ENCODE peak calls at places on chromosomes 11 and 22, in four cellular contexts. D, J, M and E are unnamed samples.

GRCh38 chr11:130037881-130038601 is 31.7 kb upstream of the APLP2 start:
- DNase-seq in D (no peak), J (no peak), M (no peak), E (no peak)

GRCh38 chr11:46345131-46345597 is 2.1 kb upstream of the DGKZ start:
- DNase-seq in M (no peak), J (no peak), D (no peak), E (peak; percentile 74)

GRCh38 chr11:24855951-24856350 is 359.1 kb downstream of the LUZP2 start:
- DNase-seq in D (no peak), M (no peak), J (no peak), E (no peak)

GRCh38 chr11:72162891-72163492 is 27.5 kb downstream of the FOLR3 start:
- DNase-seq in D (no peak), J (no peak), M (no peak), E (no peak)

GRCh38 chr22:29167032-29167911 is 38.4 kb upstream of the EMID1 start:
- DNase-seq in J (no peak), D (no peak), M (no peak), E (peak; percentile 87)

GRCh38 chr11:121841487-121842167 is 274.4 kb downstream of the BLID start:
- DNase-seq in J (no peak), M (peak; percentile 95), D (no peak), E (no peak)

GRCh38 chr11:121321614-121322243 is 29.2 kb downstream of the SC5D start:
- DNase-seq in D (no peak), J (no peak), M (no peak), E (peak; percentile 37)

GRCh38 chr11:109077340-109077927 is 344.6 kb upstream of the C11orf87 start:
- DNase-seq in D (no peak), J (no peak), M (no peak), E (no peak)

GRCh38 chr11:126355926-126356897 is 726 bp downstream of the ST3GAL4 start:
- DNase-seq in J (peak; percentile 58), M (no peak), D (no peak), E (no peak)

GRCh38 chr22:36377022-36377631 is 10.6 kb downstream of the MYH9 start:
- DNase-seq in J (no peak), D (no peak), M (no peak), E (peak; percentile 74)

GRCh38 chr22:49889071-49889470 is 29.2 kb downstream of the ALG12 start:
- DNase-seq in D (no peak), M (no peak), J (no peak), E (no peak)

GRCh38 chr22:36116127-36116526 is 44.4 kb downstream of the APOL3 start:
- DNase-seq in D (no peak), J (no peak), M (no peak), E (no peak)

GRCh38 chr11:119054418-119054817 is 2.6 kb downstream of the HYOU1 start:
- DNase-seq in M (no peak), J (no peak), D (no peak), E (no peak)

GRCh38 chr11:119052163-119052814 is 4.7 kb downstream of the HYOU1 start:
- DNase-seq in J (no peak), D (no peak), M (no peak), E (no peak)

GRCh38 chr11:119055901-119056300 is 1.1 kb downstream of the HYOU1 start:
- DNase-seq in M (no peak), D (no peak), J (peak; percentile 64), E (no peak)

GRCh38 chr11:119057000-119057769 is at the start of gene HYOU1:
- DNase-seq in M (peak; percentile 92), D (peak; percentile 98), J (peak; percentile 99), E (peak; percentile 99)

GRCh38 chr11:119056397-119056999 is 507 bp downstream of the HYOU1 start:
- DNase-seq in J (peak; percentile 78), D (peak; percentile 22), M (no peak), E (peak; percentile 55)
- TF ChIP-seq CTCF in J (peak; percentile 27), D (no peak), M (no peak), E (no peak)

GRCh38 chr11:64100345-64100744 is 64.6 kb downstream of the FLRT1 start:
- DNase-seq in D (no peak), M (no peak), J (no peak), E (peak; percentile 82)
- TF ChIP-seq CTCF in D (peak; percentile 32), M (no peak), J (peak; percentile 17), E (peak; percentile 57)

DNA sequence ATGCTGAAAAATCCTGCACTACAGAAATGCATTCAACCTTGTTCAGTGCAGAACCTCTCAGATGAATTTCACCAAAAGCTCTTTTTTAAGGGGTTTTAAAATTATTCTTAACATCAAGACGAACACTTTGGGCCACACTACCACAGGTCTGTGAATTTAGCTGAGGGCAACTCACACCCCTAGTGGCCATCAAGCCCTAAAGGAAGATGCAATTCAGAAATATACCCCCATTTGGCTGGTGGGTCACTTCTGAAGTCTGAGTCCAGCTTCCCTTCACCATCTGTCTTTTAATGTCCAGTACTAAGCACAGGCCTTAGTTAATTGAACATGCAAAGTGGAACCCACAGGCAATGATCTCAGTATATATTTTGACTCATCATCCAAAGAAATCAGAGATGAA is 50.5 kb downstream of the FAM76B start:
- DNase-seq in D (no peak), M (no peak), J (no peak), E (no peak)
- TF ChIP-seq CTCF in D (no peak), M (no peak), J (peak; percentile 20), E (peak; percentile 27)

DNA sequence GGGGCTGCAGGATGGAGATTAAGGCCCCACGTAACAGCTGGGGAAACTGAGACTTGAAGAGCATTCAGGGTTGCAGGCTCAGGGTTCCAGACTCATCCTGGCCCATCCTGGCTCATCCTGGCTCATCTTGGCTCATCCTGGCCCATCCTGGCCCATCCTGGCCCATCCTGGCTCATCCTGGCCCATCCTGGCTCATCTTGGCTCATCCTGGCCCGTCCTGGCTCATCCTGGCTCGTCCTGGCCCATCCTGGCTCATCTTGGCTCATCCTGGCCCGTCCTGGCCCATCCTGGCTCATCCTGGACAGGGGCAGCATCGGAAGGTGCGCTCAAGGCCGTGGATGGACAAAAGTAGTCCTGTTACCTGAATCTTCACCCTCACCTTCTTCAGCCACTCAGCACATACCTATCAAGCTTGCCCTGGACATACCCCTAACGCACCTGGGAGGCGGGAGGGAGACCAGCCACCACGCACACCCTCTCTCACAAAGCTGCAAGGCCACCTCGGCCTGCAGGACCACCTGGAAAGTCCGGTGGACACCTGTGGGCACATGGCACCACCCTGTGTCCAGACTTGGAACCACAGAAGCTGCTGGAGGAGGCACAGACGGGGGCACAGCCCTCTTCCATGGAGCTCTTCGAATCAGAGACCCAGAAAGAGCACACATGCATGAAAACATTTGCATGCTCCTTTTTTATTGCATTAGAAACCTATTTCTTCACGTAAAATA is 20.3 kb upstream of the NLRP6 start:
- DNase-seq in M (no peak), J (no peak), D (no peak), E (peak; percentile 38)
- TF ChIP-seq CTCF in M (no peak), J (no peak), D (no peak), E (peak; percentile 52)

GRCh38 chr22:30424471-30425326 is 869 bp upstream of the MTFP1 start:
- DNase-seq in M (no peak), D (peak; percentile 21), J (no peak), E (no peak)
- TF ChIP-seq CTCF in M (no peak), D (no peak), J (no peak), E (no peak)